ENCODE peak calls at places on chromosomes 5 and 9, in four cellular contexts. One of them, this sample, is unnamed.

GRCh38 chr9:9855503-9856078 is 757.2 kb downstream of the PTPRD start:
- DNase-seq in coronary artery: no peak
- DNase-seq in stimulated activated CD4-positive, alpha-beta T cell treated with anti-CD3 and anti-CD28 coated beads, TNF-alpha, amount 100 ng/mL, for 48 hours: no peak
- DNase-seq in effector memory CD4-positive, alpha-beta T cell: no peak
- DNase-seq in this sample: no peak

GRCh38 chr5:133366438-133366837 is 245.9 kb downstream of the FSTL4 start:
- DNase-seq in coronary artery: no peak
- DNase-seq in effector memory CD4-positive, alpha-beta T cell: no peak
- DNase-seq in stimulated activated CD4-positive, alpha-beta T cell treated with anti-CD3 and anti-CD28 coated beads, TNF-alpha, amount 100 ng/mL, for 48 hours: no peak
- DNase-seq in this sample: no peak

GRCh38 chr5:27191786-27192505 is 153.6 kb upstream of the CDH9 start:
- DNase-seq in effector memory CD4-positive, alpha-beta T cell: no peak
- DNase-seq in stimulated activated CD4-positive, alpha-beta T cell treated with anti-CD3 and anti-CD28 coated beads, TNF-alpha, amount 100 ng/mL, for 48 hours: no peak
- DNase-seq in coronary artery: no peak
- DNase-seq in this sample: no peak

GRCh38 chr5:28027851-28028250 is 989.5 kb upstream of the CDH9 start:
- DNase-seq in stimulated activated CD4-positive, alpha-beta T cell treated with anti-CD3 and anti-CD28 coated beads, TNF-alpha, amount 100 ng/mL, for 48 hours: no peak
- DNase-seq in effector memory CD4-positive, alpha-beta T cell: no peak
- DNase-seq in coronary artery: no peak
- DNase-seq in this sample: no peak

GRCh38 chr9:92715488-92716231 is 45.7 kb upstream of the IPPK start:
- DNase-seq in stimulated activated CD4-positive, alpha-beta T cell treated with anti-CD3 and anti-CD28 coated beads, TNF-alpha, amount 100 ng/mL, for 48 hours: no peak
- DNase-seq in effector memory CD4-positive, alpha-beta T cell: no peak
- DNase-seq in coronary artery: peak
- DNase-seq in this sample: no peak

GRCh38 chr9:113711251-113711650 is 164.9 kb upstream of the ZNF618 start:
- DNase-seq in effector memory CD4-positive, alpha-beta T cell: no peak
- DNase-seq in stimulated activated CD4-positive, alpha-beta T cell treated with anti-CD3 and anti-CD28 coated beads, TNF-alpha, amount 100 ng/mL, for 48 hours: no peak
- DNase-seq in coronary artery: no peak
- DNase-seq in this sample: no peak

GRCh38 chr5:35736280-35736679 is 118.6 kb downstream of the SPEF2 start:
- DNase-seq in stimulated activated CD4-positive, alpha-beta T cell treated with anti-CD3 and anti-CD28 coated beads, TNF-alpha, amount 100 ng/mL, for 48 hours: peak
- DNase-seq in effector memory CD4-positive, alpha-beta T cell: no peak
- DNase-seq in coronary artery: no peak
- DNase-seq in this sample: peak

GRCh38 chr5:15001512-15001911 is 129.9 kb upstream of the ANKH start:
- DNase-seq in effector memory CD4-positive, alpha-beta T cell: no peak
- DNase-seq in coronary artery: no peak
- DNase-seq in stimulated activated CD4-positive, alpha-beta T cell treated with anti-CD3 and anti-CD28 coated beads, TNF-alpha, amount 100 ng/mL, for 48 hours: no peak
- DNase-seq in this sample: no peak

GRCh38 chr9:129467004-129467588 is 153.8 kb downstream of the C9orf50 start:
- DNase-seq in effector memory CD4-positive, alpha-beta T cell: no peak
- DNase-seq in coronary artery: no peak
- DNase-seq in stimulated activated CD4-positive, alpha-beta T cell treated with anti-CD3 and anti-CD28 coated beads, TNF-alpha, amount 100 ng/mL, for 48 hours: no peak
- DNase-seq in this sample: no peak

GRCh38 chr5:74625742-74626241 is 14.7 kb downstream of the ENC1 start:
- DNase-seq in effector memory CD4-positive, alpha-beta T cell: no peak
- DNase-seq in stimulated activated CD4-positive, alpha-beta T cell treated with anti-CD3 and anti-CD28 coated beads, TNF-alpha, amount 100 ng/mL, for 48 hours: no peak
- DNase-seq in coronary artery: no peak
- DNase-seq in this sample: no peak

GRCh38 chr5:149675467-149676201 is 54.5 kb upstream of the PPARGC1B start:
- DNase-seq in stimulated activated CD4-positive, alpha-beta T cell treated with anti-CD3 and anti-CD28 coated beads, TNF-alpha, amount 100 ng/mL, for 48 hours: no peak
- DNase-seq in effector memory CD4-positive, alpha-beta T cell: no peak
- DNase-seq in coronary artery: no peak
- DNase-seq in this sample: no peak

GRCh38 chr5:149310947-149311675 is 34.2 kb upstream of the GRPEL2 start:
- DNase-seq in stimulated activated CD4-positive, alpha-beta T cell treated with anti-CD3 and anti-CD28 coated beads, TNF-alpha, amount 100 ng/mL, for 48 hours: no peak
- DNase-seq in coronary artery: no peak
- DNase-seq in effector memory CD4-positive, alpha-beta T cell: no peak
- DNase-seq in this sample: no peak

GRCh38 chr9:121684381-121685145 is 33.1 kb downstream of the DAB2IP start:
- DNase-seq in stimulated activated CD4-positive, alpha-beta T cell treated with anti-CD3 and anti-CD28 coated beads, TNF-alpha, amount 100 ng/mL, for 48 hours: no peak
- DNase-seq in coronary artery: no peak
- DNase-seq in effector memory CD4-positive, alpha-beta T cell: no peak
- DNase-seq in this sample: no peak

GRCh38 chr9:92730897-92731296 is 33.7 kb downstream of the BICD2 start:
- DNase-seq in stimulated activated CD4-positive, alpha-beta T cell treated with anti-CD3 and anti-CD28 coated beads, TNF-alpha, amount 100 ng/mL, for 48 hours: no peak
- DNase-seq in coronary artery: peak
- DNase-seq in effector memory CD4-positive, alpha-beta T cell: no peak
- DNase-seq in this sample: no peak

GRCh38 chr5:158802941-158803341 is 296.8 kb downstream of the EBF1 start:
- DNase-seq in coronary artery: no peak
- DNase-seq in effector memory CD4-positive, alpha-beta T cell: no peak
- DNase-seq in stimulated activated CD4-positive, alpha-beta T cell treated with anti-CD3 and anti-CD28 coated beads, TNF-alpha, amount 100 ng/mL, for 48 hours: no peak
- DNase-seq in this sample: no peak

GRCh38 chr5:173472784-173473278 is 143.6 kb downstream of the BOD1 start:
- DNase-seq in coronary artery: peak
- DNase-seq in stimulated activated CD4-positive, alpha-beta T cell treated with anti-CD3 and anti-CD28 coated beads, TNF-alpha, amount 100 ng/mL, for 48 hours: no peak
- DNase-seq in effector memory CD4-positive, alpha-beta T cell: no peak
- DNase-seq in this sample: no peak

GRCh38 chr9:116506685-116507084 is 180.4 kb upstream of the TRIM32 start:
- DNase-seq in coronary artery: no peak
- DNase-seq in stimulated activated CD4-positive, alpha-beta T cell treated with anti-CD3 and anti-CD28 coated beads, TNF-alpha, amount 100 ng/mL, for 48 hours: no peak
- DNase-seq in effector memory CD4-positive, alpha-beta T cell: no peak
- DNase-seq in this sample: no peak

GRCh38 chr9:96071245-96072124 is 196.0 kb downstream of the ERCC6L2 start:
- DNase-seq in stimulated activated CD4-positive, alpha-beta T cell treated with anti-CD3 and anti-CD28 coated beads, TNF-alpha, amount 100 ng/mL, for 48 hours: no peak
- DNase-seq in effector memory CD4-positive, alpha-beta T cell: no peak
- DNase-seq in coronary artery: peak
- DNase-seq in this sample: no peak

GRCh38 chr5:142289708-142290573 is 34.9 kb downstream of the SPRY4 start:
- DNase-seq in coronary artery: no peak
- DNase-seq in effector memory CD4-positive, alpha-beta T cell: no peak
- DNase-seq in stimulated activated CD4-positive, alpha-beta T cell treated with anti-CD3 and anti-CD28 coated beads, TNF-alpha, amount 100 ng/mL, for 48 hours: no peak
- DNase-seq in this sample: no peak

GRCh38 chr9:89532478-89532877 is 34.6 kb upstream of the SEMA4D start:
- DNase-seq in effector memory CD4-positive, alpha-beta T cell: no peak
- DNase-seq in stimulated activated CD4-positive, alpha-beta T cell treated with anti-CD3 and anti-CD28 coated beads, TNF-alpha, amount 100 ng/mL, for 48 hours: peak
- DNase-seq in coronary artery: no peak
- DNase-seq in this sample: no peak

GRCh38 chr5:59709833-59710232 is 183.7 kb downstream of the PDE4D start:
- DNase-seq in coronary artery: no peak
- DNase-seq in effector memory CD4-positive, alpha-beta T cell: no peak
- DNase-seq in stimulated activated CD4-positive, alpha-beta T cell treated with anti-CD3 and anti-CD28 coated beads, TNF-alpha, amount 100 ng/mL, for 48 hours: no peak
- DNase-seq in this sample: no peak

GRCh38 chr5:124661317-124662141 is 84.9 kb downstream of the ZNF608 start:
- DNase-seq in effector memory CD4-positive, alpha-beta T cell: no peak
- DNase-seq in coronary artery: no peak
- DNase-seq in stimulated activated CD4-positive, alpha-beta T cell treated with anti-CD3 and anti-CD28 coated beads, TNF-alpha, amount 100 ng/mL, for 48 hours: no peak
- DNase-seq in this sample: no peak

GRCh38 chr9:124017929-124018730 is 6.6 kb downstream of the LHX2 start:
- DNase-seq in effector memory CD4-positive, alpha-beta T cell: no peak
- DNase-seq in coronary artery: no peak
- DNase-seq in stimulated activated CD4-positive, alpha-beta T cell treated with anti-CD3 and anti-CD28 coated beads, TNF-alpha, amount 100 ng/mL, for 48 hours: no peak
- DNase-seq in this sample: no peak

GRCh38 chr5:158875272-158875679 is 224.4 kb downstream of the EBF1 start:
- DNase-seq in effector memory CD4-positive, alpha-beta T cell: no peak
- DNase-seq in stimulated activated CD4-positive, alpha-beta T cell treated with anti-CD3 and anti-CD28 coated beads, TNF-alpha, amount 100 ng/mL, for 48 hours: no peak
- DNase-seq in coronary artery: no peak
- DNase-seq in this sample: no peak

GRCh38 chr9:83933804-83934203 is 12.6 kb upstream of the KIF27 start:
- DNase-seq in coronary artery: no peak
- DNase-seq in stimulated activated CD4-positive, alpha-beta T cell treated with anti-CD3 and anti-CD28 coated beads, TNF-alpha, amount 100 ng/mL, for 48 hours: no peak
- DNase-seq in effector memory CD4-positive, alpha-beta T cell: no peak
- DNase-seq in this sample: no peak

GRCh38 chr5:37532976-37533740 is 154.0 kb downstream of the WDR70 start:
- DNase-seq in coronary artery: no peak
- DNase-seq in effector memory CD4-positive, alpha-beta T cell: no peak
- DNase-seq in stimulated activated CD4-positive, alpha-beta T cell treated with anti-CD3 and anti-CD28 coated beads, TNF-alpha, amount 100 ng/mL, for 48 hours: no peak
- DNase-seq in this sample: no peak

GRCh38 chr5:8458038-8458383 is 589.1 kb downstream of the MTRR start:
- DNase-seq in effector memory CD4-positive, alpha-beta T cell: peak
- DNase-seq in stimulated activated CD4-positive, alpha-beta T cell treated with anti-CD3 and anti-CD28 coated beads, TNF-alpha, amount 100 ng/mL, for 48 hours: no peak
- DNase-seq in coronary artery: no peak
- DNase-seq in this sample: no peak

GRCh38 chr9:135480071-135480941 is 724 bp downstream of the PPP1R26 start:
- DNase-seq in coronary artery: no peak
- DNase-seq in stimulated activated CD4-positive, alpha-beta T cell treated with anti-CD3 and anti-CD28 coated beads, TNF-alpha, amount 100 ng/mL, for 48 hours: no peak
- DNase-seq in effector memory CD4-positive, alpha-beta T cell: no peak
- DNase-seq in this sample: no peak

GRCh38 chr5:35172526-35172925 is 57.8 kb downstream of the PRLR start:
- DNase-seq in stimulated activated CD4-positive, alpha-beta T cell treated with anti-CD3 and anti-CD28 coated beads, TNF-alpha, amount 100 ng/mL, for 48 hours: no peak
- DNase-seq in effector memory CD4-positive, alpha-beta T cell: no peak
- DNase-seq in coronary artery: no peak
- DNase-seq in this sample: no peak

GRCh38 chr9:72995131-72996024 is 42.5 kb upstream of the ALDH1A1 start:
- DNase-seq in stimulated activated CD4-positive, alpha-beta T cell treated with anti-CD3 and anti-CD28 coated beads, TNF-alpha, amount 100 ng/mL, for 48 hours: no peak
- DNase-seq in coronary artery: no peak
- DNase-seq in effector memory CD4-positive, alpha-beta T cell: no peak
- DNase-seq in this sample: no peak

GRCh38 chr5:131277875-131278795 is 14.3 kb downstream of the CDC42SE2 start:
- DNase-seq in stimulated activated CD4-positive, alpha-beta T cell treated with anti-CD3 and anti-CD28 coated beads, TNF-alpha, amount 100 ng/mL, for 48 hours: no peak
- DNase-seq in coronary artery: no peak
- DNase-seq in effector memory CD4-positive, alpha-beta T cell: no peak
- DNase-seq in this sample: no peak

GRCh38 chr9:87676976-87677775 is 48.7 kb upstream of the CTSL start:
- DNase-seq in effector memory CD4-positive, alpha-beta T cell: no peak
- DNase-seq in coronary artery: peak
- DNase-seq in stimulated activated CD4-positive, alpha-beta T cell treated with anti-CD3 and anti-CD28 coated beads, TNF-alpha, amount 100 ng/mL, for 48 hours: no peak
- DNase-seq in this sample: no peak

This sample was measured in T-helper 2 cell.